ENCODE peak calls at places on chromosome 6, in eight cellular contexts. D is spleen, X is IMR-90, J is A549, E is stomach, F is Peyer's patch, Q is GM12892, A is esophagus squamous epithelium. B is an unnamed sample.

GRCh38 chr6:8079116-8079515 is 14.9 kb upstream of the BLOC1S5 start:
- DNase-seq in E (no peak), F (no peak), Q (no peak), J (no peak), A (no peak), D (no peak), X (no peak), B (no peak)

GRCh38 chr6:128202169-128202765 is 301.4 kb upstream of the THEMIS start:
- DNase-seq in D (no peak), X (no peak), F (no peak), Q (no peak), E (no peak), A (no peak), J (no peak), B (no peak)

GRCh38 chr6:113560908-113561307 is 296.2 kb upstream of the MARCKS start:
- DNase-seq in X (peak; percentile 84), E (no peak), A (no peak), D (no peak), F (no peak), J (no peak), Q (no peak), B (peak; percentile 4)

GRCh38 chr6:87243812-87244211 is 78.6 kb upstream of the SMIM8 start:
- DNase-seq in D (no peak), X (no peak), E (no peak), J (no peak), A (no peak), Q (no peak), F (no peak), B (no peak)

GRCh38 chr6:344816-345340 is 46.7 kb upstream of the IRF4 start:
- DNase-seq in Q (no peak), F (no peak), A (no peak), D (peak; percentile 69), E (no peak), J (no peak), X (peak; percentile 53), B (no peak)

GRCh38 chr6:132270745-132271414 is 130.4 kb downstream of the MOXD1 start:
- DNase-seq in X (no peak), A (no peak), Q (no peak), F (no peak), D (no peak), J (no peak), E (peak; percentile 83), B (no peak)

GRCh38 chr6:84280030-84280429 is 52.6 kb upstream of the CEP162 start:
- DNase-seq in A (no peak), D (no peak), F (no peak), J (no peak), Q (no peak), E (no peak), X (peak; percentile 23), B (no peak)

GRCh38 chr6:150072201-150072600 is 3.3 kb upstream of the ULBP3 start:
- DNase-seq in A (no peak), J (peak; percentile 87), Q (no peak), D (peak; percentile 80), X (peak; percentile 16), F (peak; percentile 94), E (peak; percentile 92), B (peak; percentile 77)

DNA sequence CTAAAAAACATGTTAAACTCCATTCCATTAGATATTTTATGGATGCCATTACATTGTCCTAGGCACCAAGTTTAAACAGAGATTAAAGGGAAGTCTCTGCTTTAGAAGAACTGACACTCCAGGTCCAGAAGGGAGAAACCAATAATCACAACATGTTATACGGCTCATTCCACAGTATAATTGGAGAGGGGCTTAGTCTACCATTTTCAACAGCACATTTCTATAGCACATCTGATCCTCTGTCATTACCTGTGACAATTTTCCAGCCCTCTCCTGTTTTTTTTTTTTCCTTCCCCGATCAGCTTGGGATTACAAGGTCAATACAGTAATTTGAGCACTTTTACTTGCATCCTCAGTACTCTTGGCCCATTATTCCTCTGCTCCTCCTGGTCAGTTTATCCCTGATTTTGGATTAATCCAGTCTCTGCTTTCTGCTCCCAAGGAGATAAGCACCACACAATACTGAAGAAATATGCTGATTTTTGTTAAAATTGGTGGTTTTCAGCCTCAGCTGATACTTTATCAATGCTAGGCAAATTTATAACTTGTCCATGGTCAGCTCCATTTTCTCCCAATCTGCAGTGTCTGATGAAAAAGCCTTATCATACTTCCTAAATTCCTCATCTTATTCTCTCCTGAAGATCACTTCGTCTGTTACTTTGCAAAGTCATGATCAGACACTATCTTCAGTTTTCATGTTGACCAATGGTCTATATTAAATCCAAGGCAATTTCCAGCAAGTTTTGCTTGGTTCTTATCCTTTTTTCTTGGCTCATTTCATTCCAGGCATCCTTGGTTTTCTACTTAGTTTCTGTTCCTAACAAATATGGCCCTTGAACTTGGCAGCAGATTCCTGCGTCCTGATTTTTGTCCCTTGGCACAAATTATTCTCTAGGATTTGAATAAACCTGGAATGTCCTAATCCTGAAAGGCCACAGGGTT is 30.8 kb upstream of the SYNCRIP start:
- DNase-seq in J (no peak), A (no peak), F (no peak), Q (no peak), X (no peak), E (no peak), D (no peak), B (no peak)
- TF ChIP-seq POLR2A in J (no peak), A (no peak), F (no peak), Q (peak; percentile 63), X (peak; percentile 31), E (no peak), D (no peak), B (no peak)

GRCh38 chr6:89080281-89081128 is at the start of gene PNRC1:
- DNase-seq in F (peak; percentile 100), J (peak; percentile 89), D (peak; percentile 100), Q (peak; percentile 83), X (peak; percentile 98), E (peak; percentile 100), A (peak; percentile 100), B (peak; percentile 93)
- TF ChIP-seq POLR2A in F (peak; percentile 100), J (peak; percentile 93), D (peak; percentile 99), Q (peak; percentile 99), X (peak; percentile 99), E (no peak), A (no peak), B (peak; percentile 87)

DNA sequence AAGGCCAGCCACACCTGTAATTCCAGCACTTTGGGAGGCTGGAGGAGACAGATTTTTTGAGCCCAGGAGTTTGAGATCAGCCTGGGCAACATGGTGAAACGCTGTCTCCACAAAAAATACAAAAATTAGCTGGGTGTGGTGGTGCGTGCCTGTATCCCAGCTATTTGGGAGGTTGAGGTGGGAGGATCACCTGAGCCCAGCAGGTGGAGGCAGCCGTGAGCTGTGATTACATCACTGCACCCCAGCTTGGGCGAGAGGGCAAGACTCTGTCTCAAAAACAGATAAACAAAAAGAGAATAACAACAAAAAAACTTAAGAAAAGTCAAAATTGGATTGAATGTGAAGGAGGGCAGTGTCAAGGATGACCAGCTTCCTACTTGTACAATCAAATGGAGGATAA is 2.9 kb downstream of the TPD52L1 start:
- DNase-seq in F (no peak), X (no peak), A (no peak), D (no peak), J (no peak), Q (no peak), E (no peak), B (no peak)
- TF ChIP-seq POLR2A in F (no peak), X (no peak), A (no peak), D (no peak), J (no peak), Q (no peak), E (no peak), B (no peak)

GRCh38 chr6:163962627-163963117 is 548.2 kb downstream of the QKI start:
- DNase-seq in Q (no peak), X (no peak), J (no peak), E (no peak), F (no peak), D (no peak), A (no peak), B (no peak)
- TF ChIP-seq POLR2A in Q (no peak), X (no peak), J (no peak), E (no peak), F (no peak), D (no peak), A (no peak), B (no peak)

GRCh38 chr6:35497571-35498406 is 910 bp upstream of the TEAD3 start:
- DNase-seq in A (no peak), F (peak; percentile 77), X (peak; percentile 75), D (peak; percentile 86), Q (no peak), J (peak; percentile 26), E (peak; percentile 56), B (no peak)
- TF ChIP-seq POLR2A in A (no peak), F (no peak), X (peak; percentile 52), D (no peak), Q (no peak), J (no peak), E (no peak), B (peak; percentile 3)

GRCh38 chr6:3750324-3751018 is 1.0 kb downstream of the PXDC1 start:
- DNase-seq in J (no peak), X (peak; percentile 72), Q (peak; percentile 37), D (peak; percentile 92), A (no peak), E (peak; percentile 87), F (peak; percentile 91), B (peak; percentile 78)
- TF ChIP-seq POLR2A in J (no peak), X (peak; percentile 44), Q (no peak), D (no peak), A (no peak), E (no peak), F (peak; percentile 35), B (peak; percentile 41)

GRCh38 chr6:2988426-2989331 is 11.0 kb upstream of the NQO2 start:
- DNase-seq in A (peak; percentile 57), J (peak; percentile 58), E (peak; percentile 88), D (peak; percentile 98), X (peak; percentile 95), F (peak; percentile 94), Q (peak; percentile 63), B (peak; percentile 71)
- TF ChIP-seq POLR2A in A (no peak), J (peak; percentile 64), E (no peak), D (no peak), X (peak; percentile 61), F (peak; percentile 68), Q (peak; percentile 40), B (peak; percentile 80)